ENCODE peak calls at places on chromosome 12, in five cellular contexts. J is HAP-1; M is HepG2; K is lung; Q is CD4-positive, alpha-beta memory T cell. T is an unnamed sample.

GRCh38 chr12:11654338-11654737 is 4.9 kb downstream of the ETV6 start:
- DNase-seq in J (no peak), M (no peak), K (no peak), Q (no peak), T (no peak)

GRCh38 chr12:71840226-71840847 is 778 bp downstream of the TBC1D15 start:
- DNase-seq in J (no peak), M (peak; percentile 48), K (no peak), Q (no peak), T (no peak)

GRCh38 chr12:56258068-56258819 is at the start of gene ANKRD52:
- DNase-seq in J (peak; percentile 83), M (peak; percentile 26), K (peak; percentile 71), Q (peak; percentile 76), T (no peak)

GRCh38 chr12:44313188-44313587 is 477.3 kb downstream of the TMEM117 start:
- DNase-seq in J (no peak), M (no peak), K (no peak), Q (no peak), T (no peak)

GRCh38 chr12:7797698-7798398 is 8.6 kb downstream of the NANOG start:
- DNase-seq in J (no peak), M (no peak), K (no peak), Q (no peak), T (no peak)

GRCh38 chr12:121784460-121784859 is 9.0 kb downstream of the RHOF start:
- DNase-seq in J (no peak), M (no peak), K (no peak), Q (peak; percentile 68), T (no peak)

GRCh38 chr12:92467886-92468285 is 234.9 kb upstream of the PLEKHG7 start:
- DNase-seq in J (no peak), M (no peak), K (no peak), Q (no peak), T (no peak)

GRCh38 chr12:45827974-45828373 is 98.5 kb downstream of the ARID2 start:
- DNase-seq in J (no peak), M (no peak), K (no peak), Q (no peak), T (no peak)

GRCh38 chr12:75585309-75585708 is 73.9 kb upstream of the KRR1 start:
- DNase-seq in J (no peak), M (no peak), K (no peak), Q (no peak), T (no peak)

GRCh38 chr12:26285401-26285800 is 90.0 kb downstream of the SSPN start:
- DNase-seq in J (no peak), M (no peak), K (no peak), Q (no peak), T (no peak)

GRCh38 chr12:43893670-43894069 is 57.8 kb downstream of the TMEM117 start:
- DNase-seq in J (no peak), M (no peak), K (no peak), Q (no peak), T (no peak)

GRCh38 chr12:65966852-65967593 is 142.7 kb downstream of the HMGA2 start:
- DNase-seq in J (no peak), M (no peak), K (no peak), Q (no peak), T (no peak)

GRCh38 chr12:65339161-65339560 is 60.7 kb downstream of the MSRB3 start:
- DNase-seq in J (no peak), M (no peak), K (no peak), Q (no peak), T (no peak)

GRCh38 chr12:34395056-34396005 is 373.0 kb downstream of the ALG10 start:
- DNase-seq in J (no peak), M (no peak), K (peak; percentile 21), Q (peak; percentile 14), T (peak; percentile 33)
- H3K9me3 ChIP-seq in J (no peaks in the 10 kb centered on the region), M (no peaks in the 10 kb centered on the region), K (no peaks in the 10 kb centered on the region), Q (no peaks in the 10 kb centered on the region), T (peaks cover 5% of the 10 kb centered on the region)

DNA sequence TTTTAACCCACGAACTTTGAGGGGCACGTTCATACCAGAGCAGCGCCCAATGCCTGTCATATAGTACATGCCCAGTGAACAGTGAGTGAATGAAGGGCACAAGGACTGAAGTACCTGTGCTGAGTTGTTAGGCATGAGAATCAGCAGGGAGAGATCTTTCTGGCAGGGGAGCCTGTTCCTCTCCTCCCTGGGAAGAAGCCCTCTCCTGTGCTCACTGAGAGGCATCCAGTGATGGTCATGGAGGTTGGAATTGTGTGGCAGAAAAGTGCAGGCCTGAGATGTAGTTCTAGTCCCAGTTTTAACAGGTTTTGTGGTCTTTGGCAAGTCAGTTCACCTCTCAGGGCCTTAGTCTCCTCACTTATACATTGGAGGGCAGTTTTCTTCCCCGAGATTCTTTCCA is 20.6 kb downstream of the TEAD4 start:
- DNase-seq in J (no peak), M (no peak), K (no peak), Q (no peak), T (no peak)
- H3K4me1 ChIP-seq in J (no peaks in the 10 kb centered on the region), M (no peaks in the 10 kb centered on the region), K (peaks cover 4% of the 10 kb centered on the region), Q (no peaks in the 10 kb centered on the region), T (no peaks in the 10 kb centered on the region)

DNA sequence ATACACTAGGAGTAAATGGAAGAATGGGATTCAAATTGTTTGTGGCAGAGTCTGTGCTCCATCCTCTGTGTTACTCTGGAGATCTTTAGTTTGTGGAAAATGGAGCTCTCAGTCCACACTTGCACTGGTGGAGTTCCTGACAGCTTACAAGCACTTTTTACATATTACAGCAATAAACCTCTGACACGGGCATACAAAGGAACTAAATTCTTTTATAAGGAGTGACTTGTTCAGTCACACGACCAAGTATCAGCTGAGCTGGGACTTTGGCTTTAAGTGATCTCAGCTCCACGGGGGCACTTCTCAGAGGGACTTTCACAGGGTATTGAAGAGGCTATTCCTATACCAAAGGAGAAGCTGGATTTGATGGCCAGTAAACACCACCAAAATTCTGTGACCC is 417.4 kb downstream of the LRIG3 start:
- DNase-seq in J (peak; percentile 29), M (no peak), K (no peak), Q (no peak), T (no peak)
- H3K4me3 ChIP-seq in J (no peak overlapping the region), M (no peak overlapping the region), K (no peak overlapping the region), Q (no peak overlapping the region), T (no peak overlapping the region)

DNA sequence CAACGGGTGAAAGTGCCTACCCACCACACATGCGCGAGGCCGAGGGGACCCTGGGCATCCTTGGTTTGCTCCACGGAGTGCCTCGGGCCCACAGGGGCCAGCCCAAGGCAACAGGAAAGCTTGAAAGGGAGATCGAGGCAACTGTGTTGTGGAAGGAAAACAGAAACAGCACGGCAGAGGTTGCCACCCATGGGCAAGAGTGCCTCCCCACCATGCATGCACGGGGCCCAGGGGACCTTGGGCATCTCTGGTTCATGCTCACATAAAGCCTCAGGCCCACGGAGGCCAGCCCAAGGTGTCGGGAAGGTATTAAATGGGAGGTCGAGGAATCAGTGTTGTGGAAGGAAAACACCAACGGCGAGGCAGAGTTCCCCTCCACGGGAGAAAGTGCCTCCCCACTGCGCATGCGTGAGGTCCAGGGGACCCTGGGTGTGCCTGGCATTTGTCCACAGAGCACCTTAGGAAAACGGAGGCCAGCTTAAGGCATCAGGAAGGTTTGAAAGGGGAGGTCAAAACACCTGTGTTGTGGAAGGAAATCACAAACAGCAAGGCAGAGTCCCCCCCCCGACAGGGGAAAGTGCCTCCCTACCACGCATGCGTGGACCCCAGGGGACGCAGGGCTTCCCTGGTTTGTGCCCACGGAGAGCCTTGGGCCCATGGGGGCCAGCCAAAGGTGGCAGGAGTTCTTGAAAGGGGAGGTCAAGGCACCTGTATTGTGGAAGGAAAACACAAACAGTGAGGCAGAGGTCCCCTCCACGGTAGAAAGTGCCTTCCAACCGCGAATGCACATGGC is 367.3 kb downstream of the ALG10 start:
- DNase-seq in J (no peak), M (no peak), K (no peak), Q (no peak), T (peak; percentile 21)
- H3K9me3 ChIP-seq in J (no peaks in the 10 kb centered on the region), M (no peaks in the 10 kb centered on the region), K (no peaks in the 10 kb centered on the region), Q (no peaks in the 10 kb centered on the region), T (peaks cover 6% of the 10 kb centered on the region)

GRCh38 chr12:42469355-42470006 is 120.1 kb downstream of the PRICKLE1 start:
- DNase-seq in J (no peak), M (no peak), K (no peak), Q (no peak), T (no peak)
- H3K4me1 ChIP-seq in J (peaks cover 21% of the 10 kb centered on the region), M (no peaks in the 10 kb centered on the region), K (peaks cover 21% of the 10 kb centered on the region), Q (peaks cover 9% of the 10 kb centered on the region), T (peaks cover 18% of the 10 kb centered on the region)

GRCh38 chr12:50507474-50507838 is 2.7 kb downstream of the DIP2B start:
- DNase-seq in J (no peak), M (no peak), K (no peak), Q (peak; percentile 40), T (no peak)

GRCh38 chr12:50507930-50508329 is 3.1 kb downstream of the DIP2B start:
- DNase-seq in J (peak; percentile 35), M (no peak), K (no peak), Q (peak; percentile 40), T (no peak)

GRCh38 chr12:50505386-50505827 is 622 bp downstream of the DIP2B start:
- DNase-seq in J (peak; percentile 46), M (no peak), K (peak; percentile 29), Q (peak; percentile 52), T (no peak)

GRCh38 chr12:50505945-50506344 is 1.2 kb downstream of the DIP2B start:
- DNase-seq in J (no peak), M (no peak), K (peak; percentile 36), Q (no peak), T (no peak)

DNA sequence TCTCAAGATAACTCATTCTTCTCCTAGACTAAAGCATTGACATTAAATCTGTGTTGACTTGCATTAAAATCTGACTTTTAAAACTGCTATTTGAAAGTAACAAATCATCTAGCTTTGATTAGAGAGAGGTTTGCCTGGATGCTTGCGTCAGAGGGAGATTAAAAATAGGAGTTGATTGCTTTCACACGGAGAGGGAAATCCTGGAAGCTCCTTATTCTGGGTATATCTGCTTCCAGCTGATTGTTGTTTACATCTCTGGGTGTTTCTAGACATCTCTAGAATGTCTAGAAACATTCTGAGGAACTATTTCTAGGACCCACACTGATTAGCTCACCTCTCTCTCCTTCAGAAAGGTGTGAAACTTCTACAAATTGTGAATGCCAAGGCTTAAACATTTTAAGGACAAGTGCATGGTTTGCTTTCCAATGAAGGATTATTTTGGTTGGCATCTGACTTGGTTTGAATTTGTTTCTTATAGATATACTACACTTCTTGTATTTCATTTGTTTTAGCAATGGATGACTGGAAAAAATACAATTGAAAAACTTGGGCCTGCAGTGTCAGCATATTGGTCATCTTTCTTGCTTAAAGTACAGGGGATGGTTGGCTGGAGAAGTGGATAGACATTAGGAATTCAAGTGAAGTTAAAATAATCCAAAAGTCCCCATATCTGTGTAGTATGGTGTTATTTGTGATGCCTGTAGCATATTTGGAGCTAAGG is 2.1 kb downstream of the DIP2B start:
- DNase-seq in J (no peak), M (no peak), K (no peak), Q (no peak), T (no peak)
- H3K4me3 ChIP-seq in J (peak overlapping the region; percentile 70), M (peak overlapping the region; percentile 89), K (no peak overlapping the region), Q (peak overlapping the region; percentile 91), T (peak overlapping the region; percentile 92)

GRCh38 chr12:133190176-133190575 is 8.9 kb downstream of the ZNF268 start:
- DNase-seq in J (no peak), M (no peak), K (no peak), Q (no peak), T (no peak)

DNA sequence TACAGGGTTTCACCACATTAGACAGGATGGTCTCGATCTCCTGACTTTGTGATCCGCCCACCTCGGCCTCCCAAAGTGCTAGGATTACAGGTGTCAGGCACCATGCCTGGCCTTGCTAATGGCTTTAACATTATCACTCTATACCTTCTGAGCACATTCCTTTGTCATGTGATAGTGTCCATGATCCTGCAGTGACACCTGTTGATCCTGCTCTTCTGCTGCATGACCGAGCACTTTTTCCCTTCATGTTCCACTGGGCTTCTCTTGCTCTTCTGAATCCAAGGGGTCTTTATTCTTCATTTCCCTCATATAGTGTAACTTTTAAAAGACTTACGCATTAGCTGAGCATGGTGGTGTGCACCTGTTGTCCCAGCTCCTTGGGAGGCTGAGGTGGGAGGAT is 11.6 kb downstream of the ZNF268 start:
- DNase-seq in J (no peak), M (no peak), K (no peak), Q (no peak), T (no peak)
- H3K9me3 ChIP-seq in J (peaks cover 8% of the 10 kb centered on the region), M (peaks cover 86% of the 10 kb centered on the region), K (peaks cover 35% of the 10 kb centered on the region), Q (peaks cover 55% of the 10 kb centered on the region), T (peaks cover 21% of the 10 kb centered on the region)

T was measured in RWPE2.